ENCODE peak calls at places on chromosome 10, in six cellular contexts. L is transverse colon, F is A549, I is tibial artery, H is suprapubic skin, N is colonic mucosa. A is an unnamed sample.

GRCh38 chr10:72226418-72227027 is 10.4 kb upstream of the ASCC1 start:
- DNase-seq in H (peak; percentile 21), I (peak; percentile 32), L (no peak), F (no peak), N (no peak), A (no peak)

GRCh38 chr10:34978080-34978479 is 112.1 kb downstream of the CUL2 start:
- DNase-seq in I (no peak), N (no peak), H (no peak), L (no peak), F (no peak), A (no peak)

GRCh38 chr10:14784459-14785055 is 9.9 kb upstream of the FAM107B start:
- DNase-seq in F (no peak), I (no peak), N (no peak), L (no peak), H (no peak), A (no peak)

GRCh38 chr10:13924020-13924725 is 337.4 kb downstream of the PRPF18 start:
- DNase-seq in I (no peak), H (no peak), N (no peak), L (no peak), F (no peak), A (peak; percentile 86)

GRCh38 chr10:131616040-131616439 is 284.8 kb upstream of the PPP2R2D start:
- DNase-seq in L (no peak), F (no peak), H (no peak), N (no peak), I (no peak), A (no peak)

GRCh38 chr10:103350522-103351260 is at the start of gene PCGF6:
- DNase-seq in I (peak; percentile 80), F (peak; percentile 85), L (peak; percentile 81), N (peak; percentile 82), H (peak; percentile 82), A (peak; percentile 34)

GRCh38 chr10:101228682-101229274 is 485 bp downstream of the LBX1 start:
- DNase-seq in N (no peak), I (no peak), F (no peak), L (no peak), H (no peak), A (no peak)

GRCh38 chr10:89163265-89163995 is 43.7 kb downstream of the CH25H start:
- DNase-seq in F (no peak), I (peak; percentile 64), L (peak; percentile 41), H (peak; percentile 80), N (peak; percentile 22), A (no peak)

GRCh38 chr10:70978181-70978580 is 89.8 kb upstream of the PCBD1 start:
- DNase-seq in H (no peak), L (no peak), N (no peak), I (no peak), F (no peak), A (no peak)

GRCh38 chr10:88417337-88417736 is 165.8 kb downstream of the RNLS start:
- DNase-seq in F (no peak), H (no peak), N (no peak), I (no peak), L (no peak), A (no peak)

GRCh38 chr10:8048281-8049008 is 6.0 kb upstream of the GATA3 start:
- DNase-seq in L (no peak), N (no peak), H (no peak), I (no peak), F (no peak), A (no peak)

GRCh38 chr10:97686962-97687784 is at the start of gene AVPI1:
- DNase-seq in N (peak; percentile 98), H (peak; percentile 99), I (peak; percentile 99), F (peak; percentile 99), L (peak; percentile 99), A (peak; percentile 91)

GRCh38 chr10:113681533-113682470 is 2.1 kb downstream of the CASP7 start:
- DNase-seq in L (no peak), I (no peak), H (no peak), F (no peak), N (no peak), A (no peak)

GRCh38 chr10:44422153-44422552 is 37.3 kb upstream of the CXCL12 start:
- DNase-seq in N (no peak), L (no peak), H (no peak), I (no peak), F (no peak), A (no peak)

GRCh38 chr10:68543004-68543918 is 15.9 kb upstream of the SLC25A16 start:
- DNase-seq in I (no peak), N (no peak), F (peak; percentile 36), H (no peak), L (no peak), A (no peak)

GRCh38 chr10:112637901-112638300 is 190.9 kb downstream of the VTI1A start:
- DNase-seq in H (no peak), L (no peak), I (no peak), F (no peak), N (no peak), A (no peak)

GRCh38 chr10:43110318-43111071 is 27.8 kb upstream of the CSGALNACT2 start:
- DNase-seq in L (peak; percentile 36), I (no peak), F (no peak), N (peak; percentile 46), H (no peak), A (no peak)

GRCh38 chr10:111840546-111840945 is 343.0 kb downstream of the GPAM start:
- DNase-seq in I (no peak), L (no peak), F (no peak), N (no peak), H (no peak), A (no peak)

GRCh38 chr10:76950354-76950753 is 687.3 kb downstream of the KCNMA1 start:
- DNase-seq in N (no peak), L (no peak), I (no peak), F (no peak), H (no peak), A (no peak)

GRCh38 chr10:125187238-125188194 is 27.2 kb upstream of the CTBP2 start:
- DNase-seq in N (no peak), L (no peak), F (no peak), H (no peak), I (no peak), A (no peak)

DNA sequence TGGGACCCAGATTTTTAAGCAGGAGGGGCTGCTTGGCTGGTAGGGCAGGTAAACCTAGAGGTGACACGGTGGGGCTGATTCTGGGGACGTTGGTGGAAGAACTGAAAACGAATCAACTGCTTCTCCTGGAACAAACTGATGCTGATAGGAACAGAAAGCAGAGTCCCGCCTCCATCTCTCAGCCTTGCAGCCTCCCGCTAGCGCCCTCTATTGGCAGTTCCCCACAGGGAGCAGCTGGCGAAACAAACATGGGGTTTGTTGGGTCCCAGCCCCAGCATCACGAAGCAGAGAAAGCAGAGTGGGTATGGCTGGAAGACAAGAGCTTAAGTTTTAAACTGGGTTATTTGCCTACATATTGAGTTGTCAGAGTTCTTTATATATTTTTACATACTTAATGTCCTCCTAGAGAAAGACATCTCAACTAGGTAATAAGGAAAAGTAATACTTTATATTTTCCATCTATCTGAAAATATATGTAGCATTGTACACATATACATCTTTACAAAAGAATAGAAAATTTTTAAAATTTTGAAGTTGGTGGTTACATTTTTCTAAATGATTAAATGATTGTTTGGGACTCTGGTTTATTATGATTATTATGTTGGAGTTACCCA is 42.3 kb upstream of the FOXI2 start:
- DNase-seq in N (peak; percentile 47), F (peak; percentile 70), H (no peak), L (peak; percentile 30), I (no peak), A (no peak)
- TF ChIP-seq CTCF in N (peak; percentile 39), F (peak; percentile 32), H (no peak), L (peak; percentile 11), I (no peak), A (no peak)

DNA sequence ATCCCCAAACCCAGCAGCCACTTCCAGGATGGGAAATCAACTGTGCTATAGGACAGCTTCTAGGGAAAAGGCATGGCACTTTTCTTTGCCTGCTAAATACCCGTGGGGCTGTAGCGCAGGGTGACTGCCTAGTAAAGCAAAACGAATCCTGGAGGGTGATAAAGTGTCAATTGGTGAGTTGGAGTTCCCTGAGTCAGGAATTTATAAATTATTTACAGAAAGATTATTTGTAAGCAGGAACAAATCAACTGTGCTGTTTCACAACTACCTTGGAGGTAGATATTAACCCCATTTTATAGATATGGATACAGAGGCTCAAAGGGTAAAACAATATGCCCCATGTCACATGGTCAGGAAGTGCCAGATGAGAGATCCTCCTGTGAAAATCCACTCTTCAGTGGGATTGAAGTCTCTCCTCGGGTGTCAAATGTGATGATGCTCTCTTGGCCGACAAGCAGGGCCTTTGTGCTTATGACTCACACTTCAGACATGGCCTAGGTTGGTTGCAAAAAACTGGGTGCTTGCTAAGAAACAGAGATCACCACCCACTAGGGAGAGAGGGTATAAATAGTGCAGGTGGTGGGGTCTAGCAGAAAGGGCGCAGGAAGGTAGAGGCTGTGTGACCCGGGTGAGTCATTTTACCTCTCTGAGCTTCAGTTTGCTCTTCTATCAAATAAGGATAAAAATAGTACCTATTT is 383.2 kb upstream of the ZMIZ1 start:
- DNase-seq in I (no peak), H (no peak), L (no peak), N (no peak), F (peak; percentile 11), A (no peak)
- H3K9me3 ChIP-seq in I (no peaks in the 10 kb centered on the region), H (no peaks in the 10 kb centered on the region), L (no peaks in the 10 kb centered on the region), N (no peaks in the 10 kb centered on the region), F (no peaks in the 10 kb centered on the region), A (peaks cover 5% of the 10 kb centered on the region)

DNA sequence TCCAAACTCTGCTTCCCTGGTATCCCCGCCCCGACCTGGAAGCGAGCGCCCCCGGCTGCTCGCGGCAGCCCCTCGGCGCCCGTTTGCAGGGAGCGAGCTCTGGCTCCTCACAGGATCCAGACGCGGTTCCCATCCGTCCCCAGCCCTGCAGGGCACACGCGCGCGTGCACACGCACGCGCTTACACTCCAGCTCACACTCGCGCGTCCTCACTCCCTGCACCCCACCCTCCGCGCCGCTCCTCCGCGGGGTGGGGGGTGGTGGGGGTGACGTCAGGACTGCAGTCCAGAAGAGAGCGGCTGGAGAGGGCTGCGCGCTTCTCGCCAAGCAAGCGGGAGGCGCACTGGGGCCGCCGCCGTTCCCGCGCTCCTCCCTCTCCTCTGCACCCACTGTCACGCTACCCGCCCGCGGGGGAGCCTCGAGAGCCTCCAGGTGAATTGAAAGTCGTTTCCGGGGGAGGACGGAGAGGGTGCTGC is 255.6 kb downstream of the OTUD1 start:
- DNase-seq in H (no peak), I (no peak), N (no peak), L (no peak), F (peak; percentile 11), A (no peak)
- H3K4me3 ChIP-seq in H (peak overlapping the region; percentile 43), I (no peak overlapping the region), N (no peak overlapping the region), L (no peak overlapping the region), F (no peak overlapping the region), A (no peak overlapping the region)

GRCh38 chr10:110210663-110211454 is 3.5 kb downstream of the MXI1 start:
- DNase-seq in N (peak; percentile 98), L (peak; percentile 98), F (peak; percentile 98), I (peak; percentile 99), H (peak; percentile 98), A (peak; percentile 94)

GRCh38 chr10:110208614-110209398 is 1.4 kb downstream of the MXI1 start:
- DNase-seq in I (peak; percentile 80), F (peak; percentile 52), L (peak; percentile 49), H (no peak), N (peak; percentile 57), A (no peak)

GRCh38 chr10:110209399-110209925 is 2.1 kb downstream of the MXI1 start:
- DNase-seq in N (no peak), L (peak; percentile 71), H (peak; percentile 89), F (peak; percentile 68), I (no peak), A (peak; percentile 24)

GRCh38 chr10:110211455-110211843 is 4.0 kb downstream of the MXI1 start:
- DNase-seq in H (no peak), L (no peak), N (no peak), I (no peak), F (no peak), A (no peak)

GRCh38 chr10:110209926-110210662 is 2.7 kb downstream of the MXI1 start:
- DNase-seq in F (peak; percentile 26), H (no peak), I (peak; percentile 88), N (peak; percentile 70), L (peak; percentile 64), A (no peak)
- TF ChIP-seq CTCF in F (no peak), H (no peak), I (no peak), N (no peak), L (no peak), A (no peak)